ENCODE peak calls at places on chromosomes 2 and 18, in nine cellular contexts. V is heart right ventricle, F is adrenal gland, S is lower lobe of right lung, J is prostate gland, Y is kidney, Z is AG04449, P is HCT116, W is SK-N-SH. R is an unnamed sample.

GRCh38 chr2:33946198-33946597 is 347.1 kb upstream of the FAM98A start:
- DNase-seq in S (no peak), V (no peak), W (no peak), P (no peak), Z (no peak), Y (no peak), F (no peak), J (no peak), R (no peak)

GRCh38 chr2:149573760-149574159 is 13.8 kb downstream of the MMADHC start:
- DNase-seq in J (no peak), P (no peak), Y (no peak), S (no peak), V (no peak), Z (no peak), W (no peak), F (no peak), R (peak)

GRCh38 chr2:114543106-114543806 is 100.8 kb downstream of the DPP10 start:
- DNase-seq in W (no peak), F (peak), P (no peak), S (no peak), V (no peak), J (peak), Z (no peak), Y (no peak), R (peak)

GRCh38 chr2:127193948-127194267 is 26.2 kb downstream of the CYP27C1 start:
- DNase-seq in F (no peak), V (no peak), W (no peak), S (no peak), Z (peak), Y (no peak), J (no peak), P (no peak), R (peak)

GRCh38 chr2:152755029-152755428 is 36.6 kb downstream of the ARL6IP6 start:
- DNase-seq in Y (no peak), P (no peak), Z (no peak), S (no peak), J (no peak), W (no peak), V (no peak), F (peak), R (peak)

GRCh38 chr2:238898534-238899281 is 50.8 kb downstream of the TWIST2 start:
- DNase-seq in Z (no peak), S (no peak), F (no peak), J (no peak), V (no peak), Y (peak), W (no peak), P (no peak), R (no peak)

GRCh38 chr2:127066942-127067341 is 40.0 kb downstream of the BIN1 start:
- DNase-seq in W (no peak), F (peak), P (no peak), Z (no peak), S (no peak), Y (no peak), V (peak), J (no peak), R (peak)

GRCh38 chr18:68397241-68398035 is 317.5 kb downstream of the TMX3 start:
- DNase-seq in P (no peak), S (no peak), J (no peak), Y (no peak), F (no peak), W (no peak), Z (no peak), V (no peak), R (no peak)

GRCh38 chr2:162838141-162838500 is 446 bp downstream of the KCNH7 start:
- DNase-seq in P (no peak), W (no peak), Y (no peak), Z (no peak), J (no peak), F (no peak), S (no peak), V (no peak), R (no peak)

GRCh38 chr2:127083819-127084503 is 23.0 kb downstream of the BIN1 start:
- DNase-seq in Y (peak), V (peak), J (peak), W (no peak), S (peak), P (no peak), F (peak), Z (peak), R (peak)

GRCh38 chr18:10465157-10465990 is 10.9 kb downstream of the APCDD1 start:
- DNase-seq in Y (no peak), F (no peak), V (no peak), Z (no peak), J (no peak), P (no peak), S (no peak), W (no peak), R (no peak)
- TF ChIP-seq CTCF in Y (no peak), F (no peak), V (no peak), Z (no peak), J (no peak), P (no peak), S (no peak), W (no peak), R (no peak)

DNA sequence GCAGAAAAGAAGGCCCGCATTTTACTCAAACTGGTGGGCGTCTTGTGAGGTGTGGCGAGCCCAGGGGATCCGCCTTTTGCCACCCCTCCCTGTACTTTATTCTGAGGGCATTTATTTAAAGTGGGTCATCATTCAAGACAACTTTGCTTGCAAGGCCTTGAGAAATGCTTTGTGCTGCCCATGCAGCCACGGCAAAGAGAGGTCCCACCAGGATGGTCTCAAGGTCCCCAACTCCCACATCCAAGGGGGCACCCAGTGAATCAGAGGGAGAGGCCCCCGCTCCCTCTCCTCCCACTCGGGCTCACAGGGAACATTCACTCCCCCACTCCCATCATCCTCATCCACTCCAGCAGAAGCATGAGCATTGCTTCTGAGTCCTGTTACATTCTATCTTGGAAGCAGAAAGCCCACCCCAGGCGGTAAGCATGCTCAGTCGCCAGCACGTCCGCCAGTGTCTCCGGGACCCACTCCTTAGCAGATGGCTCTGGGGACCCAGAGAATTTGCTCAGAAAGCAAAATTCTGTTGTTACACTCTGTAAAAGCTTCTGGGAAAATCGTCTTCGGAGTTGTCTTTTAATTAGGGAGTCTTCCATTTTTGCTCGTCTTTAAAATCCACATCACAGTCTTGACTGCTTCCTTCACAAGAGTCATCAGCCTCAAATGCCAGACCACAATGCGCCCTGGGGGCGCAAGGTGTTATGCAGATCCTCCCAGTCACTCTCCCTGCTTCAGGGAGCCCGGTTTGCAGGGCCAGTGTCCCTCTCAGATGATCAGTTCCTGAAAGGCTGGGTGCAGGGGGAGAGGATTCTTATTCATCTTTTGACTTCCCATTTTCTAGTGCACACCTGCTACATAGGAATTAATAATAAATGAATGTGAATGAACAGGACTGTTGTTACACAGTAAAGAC is 99.4 kb upstream of the NCK2 start:
- DNase-seq in S (no peak), F (no peak), J (no peak), Z (no peak), V (no peak), W (no peak), P (no peak), Y (no peak), R (no peak)
- H3K4me3 ChIP-seq in S (no peak), F (no peak), J (no peak), Z (no peak), V (no peak), W (no peak), P (no peak), Y (no peak), R (no peak)

GRCh38 chr2:23386422-23387220 is 1.6 kb downstream of the KLHL29 start:
- DNase-seq in P (no peak), Z (no peak), Y (peak), W (peak), V (peak), F (peak), S (peak), J (peak), R (peak)
- TF ChIP-seq CTCF in P (no peak), Z (no peak), Y (no peak), W (no peak), V (no peak), F (no peak), S (no peak), J (peak), R (peak)

DNA sequence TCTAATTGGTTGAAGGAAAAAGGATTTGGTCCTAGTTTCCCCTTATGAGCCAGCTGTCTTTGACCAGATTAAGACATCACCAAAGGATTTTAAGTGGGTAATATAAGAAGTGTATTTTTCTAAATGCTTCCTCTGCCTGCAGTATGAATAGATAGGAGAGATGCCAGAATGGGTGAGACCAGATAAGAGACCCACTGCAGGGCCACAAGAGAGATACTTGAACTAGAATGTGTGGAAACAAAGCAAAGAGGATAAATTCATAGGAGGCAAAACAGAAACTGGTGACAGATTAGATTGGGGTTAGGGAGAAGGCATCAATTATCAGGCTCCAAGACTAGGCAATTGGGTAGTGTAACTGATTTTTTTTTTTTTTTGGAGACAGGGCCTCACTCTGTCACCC is 1.2 kb upstream of the HDHD2 start:
- DNase-seq in W (peak), Z (no peak), V (no peak), P (no peak), Y (no peak), S (no peak), J (no peak), F (no peak), R (no peak)
- H3K4me3 ChIP-seq in W (peak), Z (peak), V (peak), P (peak), Y (peak), S (peak), J (no peak), F (no peak), R (no peak)

GRCh38 chr2:30709516-30709915 is 97.7 kb downstream of the CAPN13 start:
- DNase-seq in Z (no peak), J (no peak), F (no peak), P (no peak), W (no peak), S (no peak), Y (no peak), V (no peak), R (no peak)

GRCh38 chr2:30710016-30710415 is 97.2 kb downstream of the CAPN13 start:
- DNase-seq in F (no peak), P (no peak), S (no peak), V (no peak), J (no peak), Y (no peak), W (no peak), Z (no peak), R (no peak)

GRCh38 chr2:30710461-30710860 is 96.8 kb downstream of the CAPN13 start:
- DNase-seq in Z (no peak), Y (no peak), F (no peak), S (no peak), P (no peak), J (no peak), W (no peak), V (no peak), R (no peak)

GRCh38 chr2:30707304-30707903 is 99.8 kb downstream of the CAPN13 start:
- DNase-seq in W (no peak), J (no peak), V (no peak), P (no peak), S (no peak), F (no peak), Y (no peak), Z (no peak), R (no peak)

GRCh38 chr2:30708491-30709290 is 98.6 kb downstream of the CAPN13 start:
- DNase-seq in Y (no peak), S (no peak), W (no peak), P (no peak), F (no peak), Z (no peak), V (no peak), J (no peak), R (peak)
- TF ChIP-seq CTCF in Y (no peak), S (peak), W (peak), P (peak), F (no peak), Z (peak), V (peak), J (peak), R (peak)

GRCh38 chr18:74456409-74457042 is 582 bp downstream of the DIPK1C start:
- DNase-seq in S (no peak), V (peak), Y (no peak), J (no peak), F (no peak), W (no peak), P (no peak), Z (no peak), R (no peak)

GRCh38 chr18:74456017-74456408 is 1.1 kb downstream of the DIPK1C start:
- DNase-seq in W (no peak), J (no peak), P (no peak), V (no peak), Y (no peak), F (no peak), S (no peak), Z (no peak), R (no peak)

GRCh38 chr18:74459877-74460276 is 2.8 kb upstream of the DIPK1C start:
- DNase-seq in Z (no peak), J (no peak), P (no peak), V (no peak), W (peak), Y (no peak), F (no peak), S (no peak), R (no peak)

GRCh38 chr18:74457043-74457742 is at the start of gene DIPK1C:
- DNase-seq in Z (no peak), J (no peak), P (no peak), Y (no peak), S (no peak), W (no peak), F (no peak), V (peak), R (no peak)

GRCh38 chr18:74457743-74458465 is 796 bp upstream of the DIPK1C start:
- DNase-seq in V (peak), J (no peak), F (no peak), Y (no peak), W (no peak), S (no peak), Z (no peak), P (no peak), R (no peak)
- H3K4me3 ChIP-seq in V (peak), J (no peak), F (no peak), Y (no peak), W (no peak), S (no peak), Z (no peak), P (no peak), R (no peak)

R was measured in choroid plexus epithelial cell.